ENCODE peak calls at places on chromosomes 12 and 14, in ten cellular contexts. U is cardiac muscle cell, L is kidney tubule cell, K is hippocampal formation, S is RWPE1, J is GM23248, E is AG10803, V is A172, I is HCEC 1CT, M is omental fat pad. D is an unnamed sample.

GRCh38 chr12:118432812-118433540 is 56.6 kb downstream of the SUDS3 start:
- DNase-seq in U (no peak), L (no peak), K (no peak), S (no peak), J (peak; percentile 52), E (peak; percentile 30), V (no peak), I (peak; percentile 60), M (no peak), D (no peak)

GRCh38 chr14:61526405-61527312 is 168.7 kb upstream of the HIF1A start:
- DNase-seq in U (peak; percentile 33), L (peak; percentile 54), K (no peak), S (no peak), J (peak; percentile 3), E (no peak), V (no peak), I (no peak), M (no peak), D (peak; percentile 82)

GRCh38 chr12:67482751-67483661 is 165.5 kb upstream of the DYRK2 start:
- DNase-seq in U (peak; percentile 86), L (peak; percentile 71), K (peak; percentile 46), S (no peak), J (peak; percentile 59), E (peak; percentile 82), V (peak; percentile 10), I (peak; percentile 18), M (no peak), D (peak; percentile 71)

GRCh38 chr14:80304125-80304766 is 92.9 kb upstream of the DIO2 start:
- DNase-seq in U (no peak), L (no peak), K (no peak), S (no peak), J (peak; percentile 62), E (peak; percentile 47), V (no peak), I (peak; percentile 3), M (no peak), D (no peak)

GRCh38 chr12:121537814-121538698 is 42.8 kb downstream of the KDM2B start:
- DNase-seq in U (peak; percentile 52), L (no peak), K (no peak), S (no peak), J (peak; percentile 44), E (no peak), V (no peak), I (no peak), M (no peak), D (peak; percentile 33)

GRCh38 chr12:2853626-2854025 is 3.2 kb downstream of the TEX52 start:
- DNase-seq in U (peak; percentile 89), L (peak; percentile 71), K (peak; percentile 77), S (peak; percentile 69), J (peak; percentile 92), E (peak; percentile 75), V (peak; percentile 62), I (peak; percentile 71), M (peak; percentile 72), D (peak; percentile 80)

GRCh38 chr12:27123642-27124041 is 41.3 kb upstream of the C12orf71 start:
- DNase-seq in U (peak; percentile 38), L (peak; percentile 20), K (no peak), S (peak; percentile 31), J (peak; percentile 31), E (peak; percentile 6), V (no peak), I (peak; percentile 36), M (no peak), D (no peak)

GRCh38 chr14:20986811-20987210 is 3.0 kb upstream of the METTL17 start:
- DNase-seq in U (no peak), L (peak; percentile 93), K (no peak), S (peak; percentile 92), J (peak; percentile 96), E (peak; percentile 95), V (peak; percentile 78), I (peak; percentile 91), M (no peak), D (no peak)

GRCh38 chr14:96888593-96888992 is 91.4 kb downstream of the VRK1 start:
- DNase-seq in U (peak; percentile 66), L (peak; percentile 5), K (no peak), S (no peak), J (no peak), E (no peak), V (no peak), I (no peak), M (no peak), D (no peak)

GRCh38 chr12:10617868-10618267 is 4.5 kb upstream of the MAGOHB start:
- DNase-seq in U (no peak), L (no peak), K (no peak), S (no peak), J (peak; percentile 15), E (peak; percentile 56), V (no peak), I (no peak), M (no peak), D (no peak)

GRCh38 chr12:63802012-63802608 is 22.4 kb downstream of the RXYLT1 start:
- DNase-seq in U (peak; percentile 28), L (peak; percentile 42), K (no peak), S (peak; percentile 31), J (peak; percentile 55), E (peak; percentile 30), V (peak; percentile 22), I (peak; percentile 38), M (no peak), D (no peak)

GRCh38 chr12:22625671-22626251 is 790 bp downstream of the ETNK1 start:
- DNase-seq in U (peak; percentile 47), L (peak; percentile 46), K (peak; percentile 20), S (peak; percentile 20), J (peak; percentile 59), E (peak; percentile 9), V (peak; percentile 32), I (peak; percentile 54), M (no peak), D (peak; percentile 28)

GRCh38 chr12:96108321-96108720 is 72.9 kb upstream of the LTA4H start:
- DNase-seq in U (no peak), L (no peak), K (peak; percentile 6), S (no peak), J (no peak), E (no peak), V (no peak), I (no peak), M (no peak), D (no peak)

GRCh38 chr14:37707716-37708115 is 112.3 kb downstream of the TTC6 start:
- DNase-seq in U (no peak), L (no peak), K (no peak), S (peak; percentile 8), J (no peak), E (no peak), V (no peak), I (peak; percentile 6), M (no peak), D (no peak)

GRCh38 chr12:119153477-119154434 is 25.0 kb upstream of the HSPB8 start:
- DNase-seq in U (peak; percentile 78), L (peak; percentile 80), K (peak; percentile 22), S (no peak), J (peak; percentile 68), E (peak; percentile 17), V (peak; percentile 5), I (no peak), M (no peak), D (peak; percentile 72)

GRCh38 chr14:30974628-30975027 is 50.8 kb upstream of the AP4S1 start:
- DNase-seq in U (no peak), L (no peak), K (no peak), S (no peak), J (peak; percentile 68), E (peak; percentile 32), V (no peak), I (peak; percentile 42), M (no peak), D (no peak)

GRCh38 chr14:68076451-68076850 is 256.9 kb downstream of the RAD51B start:
- DNase-seq in U (no peak), L (peak; percentile 26), K (no peak), S (peak; percentile 46), J (peak; percentile 40), E (no peak), V (no peak), I (peak; percentile 38), M (no peak), D (no peak)

GRCh38 chr12:116590561-116590960 is 31.4 kb downstream of the MAP1LC3B2 start:
- DNase-seq in U (no peak), L (no peak), K (no peak), S (no peak), J (peak; percentile 29), E (no peak), V (peak; percentile 68), I (no peak), M (no peak), D (no peak)

GRCh38 chr14:93582516-93582915 is 151.8 kb downstream of the UNC79 start:
- DNase-seq in U (peak; percentile 65), L (no peak), K (no peak), S (no peak), J (no peak), E (no peak), V (no peak), I (no peak), M (no peak), D (no peak)

GRCh38 chr14:69666112-69666511 is 54.7 kb downstream of the SUSD6 start:
- DNase-seq in U (no peak), L (no peak), K (no peak), S (no peak), J (peak; percentile 52), E (no peak), V (no peak), I (no peak), M (no peak), D (no peak)

GRCh38 chr12:64672925-64673409 is 62.7 kb downstream of the RASSF3 start:
- DNase-seq in U (no peak), L (peak; percentile 62), K (no peak), S (no peak), J (no peak), E (peak; percentile 43), V (peak; percentile 82), I (peak; percentile 64), M (no peak), D (peak; percentile 84)

GRCh38 chr12:80001562-80001961 is 66.7 kb upstream of the PPP1R12A start:
- DNase-seq in U (no peak), L (peak; percentile 28), K (no peak), S (peak; percentile 72), J (no peak), E (no peak), V (no peak), I (no peak), M (no peak), D (no peak)

GRCh38 chr14:45526715-45527549 is 273.9 kb upstream of the MIS18BP1 start:
- DNase-seq in U (peak; percentile 70), L (peak; percentile 43), K (no peak), S (peak; percentile 45), J (peak; percentile 53), E (no peak), V (peak; percentile 19), I (no peak), M (no peak), D (peak; percentile 49)

GRCh38 chr12:6788972-6789905 is at the start of gene CD4:
- DNase-seq in U (no peak), L (no peak), K (peak; percentile 42), S (no peak), J (no peak), E (no peak), V (no peak), I (no peak), M (no peak), D (no peak)

GRCh38 chr12:104166465-104166864 is 28.5 kb upstream of the NFYB start:
- DNase-seq in U (no peak), L (no peak), K (no peak), S (no peak), J (no peak), E (peak; percentile 59), V (no peak), I (no peak), M (no peak), D (no peak)

GRCh38 chr12:131882804-131883520 is 11.5 kb upstream of the ULK1 start:
- DNase-seq in U (no peak), L (no peak), K (no peak), S (no peak), J (no peak), E (no peak), V (no peak), I (no peak), M (no peak), D (no peak)

GRCh38 chr14:102419276-102419675 is 56.5 kb downstream of the TECPR2 start:
- DNase-seq in U (no peak), L (no peak), K (no peak), S (no peak), J (no peak), E (no peak), V (no peak), I (no peak), M (no peak), D (no peak)

GRCh38 chr12:19915392-19916192 is 452.7 kb upstream of the PDE3A start:
- DNase-seq in U (peak; percentile 47), L (peak; percentile 28), K (no peak), S (no peak), J (peak; percentile 57), E (peak; percentile 44), V (peak; percentile 16), I (peak; percentile 53), M (no peak), D (no peak)

D was measured in stomach.